ENCODE peak calls at places on chromosomes 11 and 22, in ten cellular contexts. D is T47D; W is C1 segment of cervical spinal cord; B is hepatic stellate cell; K is AG04450; Z is amniotic stem cell; Q is iPS DF 19.7; S is COR-L47; H is H4; V is activated CD4-positive, alpha-beta memory T cell treated with anti-CD3 and anti-CD28 coated beads for 36 hours. Y is an unnamed sample.

GRCh38 chr22:36856792-36857135 is 4.0 kb upstream of the NCF4 start:
- DNase-seq in D (no peak), W (no peak), B (no peak), K (no peak), Z (no peak), Q (no peak), S (no peak), H (no peak), V (no peak), Y (no peak)

GRCh38 chr11:119479685-119480275 is 56.8 kb upstream of the THY1 start:
- DNase-seq in D (peak), W (no peak), B (no peak), K (no peak), Z (no peak), Q (no peak), S (no peak), H (no peak), V (peak), Y (no peak)

GRCh38 chr22:21775061-21775460 is 39.5 kb upstream of the YPEL1 start:
- DNase-seq in D (no peak), W (no peak), B (no peak), K (no peak), Z (no peak), Q (no peak), S (no peak), H (no peak), V (no peak), Y (no peak)

GRCh38 chr22:23509571-23510302 is 70.4 kb downstream of the IGLL1 start:
- DNase-seq in D (no peak), W (no peak), B (no peak), K (no peak), Z (no peak), Q (no peak), S (no peak), H (peak), V (no peak), Y (no peak)

GRCh38 chr11:72553748-72554147 is 119.4 kb upstream of the CLPB start:
- DNase-seq in D (peak), W (no peak), B (no peak), K (no peak), Z (no peak), Q (no peak), S (no peak), H (no peak), V (peak), Y (no peak)

GRCh38 chr22:24095816-24096215 is 84.7 kb downstream of the CABIN1 start:
- DNase-seq in D (no peak), W (no peak), B (no peak), K (no peak), Z (no peak), Q (no peak), S (no peak), H (no peak), V (no peak), Y (no peak)

GRCh38 chr11:93832780-93833179 is 17.6 kb downstream of the VSTM5 start:
- DNase-seq in D (no peak), W (no peak), B (no peak), K (no peak), Z (no peak), Q (no peak), S (no peak), H (no peak), V (no peak), Y (no peak)

GRCh38 chr11:124302756-124303155 is 11.0 kb downstream of the OR8D1 start:
- DNase-seq in D (no peak), W (no peak), B (no peak), K (no peak), Z (no peak), Q (no peak), S (no peak), H (no peak), V (no peak), Y (no peak)

GRCh38 chr22:20438678-20439492 is 1.3 kb upstream of the SCARF2 start:
- DNase-seq in D (peak), W (no peak), B (peak), K (no peak), Z (no peak), Q (no peak), S (no peak), H (no peak), V (no peak), Y (no peak)

GRCh38 chr22:49869855-49870712 is 16.4 kb downstream of the ZBED4 start:
- DNase-seq in D (no peak), W (no peak), B (no peak), K (no peak), Z (no peak), Q (no peak), S (no peak), H (no peak), V (peak), Y (no peak)